ENCODE peak calls at places on chromosomes 3 and 15, in nine cellular contexts. Y is M059J; P is RWPE2; T is HTR-8/SVneo; F is NCI-H510A treated with DMSO at 0.1 percent for 48 hours; G is stimulated activated CD4-positive, alpha-beta T cell treated with anti-CD3 and anti-CD28 coated beads, Interleukin-1b, Interleukin-23, amount 100 ng/mL, for 4 hours; V is esophagus muscularis mucosa; E is AML-193; J is endothelial cell of umbilical vein. U is an unnamed sample.

GRCh38 chr3:39783730-39784129 is 25.7 kb upstream of the MYRIP start:
- DNase-seq in G (no peak), V (no peak), Y (no peak), J (no peak), E (no peak), F (no peak), P (no peak), T (no peak), U (no peak)

GRCh38 chr3:42012935-42013651 is 51.2 kb upstream of the ULK4 start:
- DNase-seq in E (peak; percentile 99), G (peak; percentile 69), P (no peak), Y (peak; percentile 52), J (peak; percentile 72), F (peak; percentile 24), V (no peak), T (no peak), U (no peak)

GRCh38 chr3:76044601-76045600 is 259.6 kb upstream of the ZNF717 start:
- DNase-seq in P (no peak), J (no peak), E (peak; percentile 46), T (no peak), G (no peak), V (no peak), Y (no peak), F (no peak), U (no peak)

GRCh38 chr3:15330031-15330596 is 2.3 kb downstream of the SH3BP5 start:
- DNase-seq in Y (no peak), P (no peak), F (peak; percentile 75), G (no peak), J (peak; percentile 71), E (no peak), T (no peak), V (no peak), U (no peak)

GRCh38 chr3:37712918-37713819 is 148.5 kb upstream of the CTDSPL start:
- DNase-seq in P (no peak), Y (peak; percentile 69), V (no peak), T (peak; percentile 27), E (no peak), J (peak; percentile 79), G (no peak), F (no peak), U (no peak)

GRCh38 chr3:161405836-161406235 is 34.5 kb upstream of the SPTSSB start:
- DNase-seq in G (no peak), V (no peak), F (no peak), T (no peak), P (no peak), Y (no peak), J (no peak), E (no peak), U (no peak)

GRCh38 chr3:9765865-9766264 is 3.9 kb downstream of the CAMK1 start:
- DNase-seq in T (no peak), P (no peak), V (no peak), E (no peak), F (no peak), G (no peak), J (no peak), Y (no peak), U (no peak)

GRCh38 chr15:89383635-89384604 is 49.3 kb upstream of the POLG start:
- DNase-seq in E (no peak), Y (peak; percentile 64), J (no peak), T (peak; percentile 45), F (peak; percentile 89), G (no peak), V (no peak), P (peak; percentile 99), U (no peak)

GRCh38 chr3:49013738-49014660 is 4.4 kb downstream of the DALRD3 start:
- DNase-seq in F (peak; percentile 31), J (peak; percentile 28), V (no peak), E (peak; percentile 41), G (no peak), Y (peak; percentile 38), T (no peak), P (no peak), U (no peak)

GRCh38 chr3:69505770-69506407 is 120.0 kb upstream of the FRMD4B start:
- DNase-seq in P (no peak), V (no peak), J (peak; percentile 3), F (no peak), G (no peak), Y (no peak), E (no peak), T (no peak), U (no peak)

GRCh38 chr3:141266797-141267555 is 35.4 kb downstream of the PXYLP1 start:
- DNase-seq in P (no peak), V (no peak), J (no peak), G (no peak), E (no peak), T (no peak), F (no peak), Y (no peak), U (no peak)

GRCh38 chr15:88463870-88464532 is 3.2 kb downstream of the MRPL46 start:
- DNase-seq in G (no peak), J (no peak), E (no peak), F (no peak), Y (no peak), T (no peak), P (no peak), V (no peak), U (peak; percentile 22)

GRCh38 chr3:183287301-183287971 is 34.4 kb downstream of the B3GNT5 start:
- DNase-seq in T (no peak), Y (peak; percentile 81), P (no peak), J (peak; percentile 30), V (no peak), G (no peak), E (no peak), F (no peak), U (no peak)

GRCh38 chr3:88031543-88032148 is 27.2 kb downstream of the CGGBP1 start:
- DNase-seq in P (no peak), Y (peak; percentile 47), V (no peak), T (peak; percentile 22), E (peak; percentile 53), F (peak; percentile 19), J (peak; percentile 77), G (no peak), U (no peak)

GRCh38 chr3:136078421-136079364 is 113.2 kb downstream of the PPP2R3A start:
- DNase-seq in F (peak; percentile 35), V (no peak), E (peak; percentile 78), G (no peak), T (peak; percentile 33), Y (peak; percentile 49), P (no peak), J (peak; percentile 62), U (no peak)

GRCh38 chr3:100562224-100562857 is 47.1 kb upstream of the ADGRG7 start:
- DNase-seq in V (no peak), T (no peak), G (no peak), Y (peak; percentile 20), P (no peak), F (no peak), J (no peak), E (no peak), U (no peak)

GRCh38 chr3:20669675-20670074 is 483.7 kb upstream of the SGO1 start:
- DNase-seq in P (no peak), E (no peak), Y (no peak), F (no peak), G (no peak), J (no peak), V (no peak), T (no peak), U (no peak)

GRCh38 chr15:82263350-82263749 is 732 bp downstream of the SAXO2 start:
- DNase-seq in J (no peak), P (no peak), V (no peak), E (no peak), Y (peak; percentile 0), T (no peak), G (no peak), F (peak; percentile 71), U (no peak)

GRCh38 chr3:169028716-169029115 is 634.8 kb downstream of the MECOM start:
- DNase-seq in G (no peak), T (no peak), Y (no peak), P (no peak), E (no peak), F (no peak), J (no peak), V (no peak), U (no peak)

GRCh38 chr3:129018751-129019150 is 17.6 kb downstream of the EFCC1 start:
- DNase-seq in J (no peak), E (no peak), Y (no peak), G (no peak), V (no peak), P (no peak), T (no peak), F (no peak), U (no peak)

GRCh38 chr3:122239112-122239511 is 55.6 kb downstream of the CASR start:
- DNase-seq in F (no peak), G (no peak), P (no peak), T (no peak), Y (no peak), J (no peak), V (no peak), E (no peak), U (no peak)

GRCh38 chr15:60972866-60973265 is 256.2 kb downstream of the RORA start:
- DNase-seq in G (no peak), T (no peak), J (peak; percentile 86), Y (peak; percentile 82), P (no peak), V (no peak), F (no peak), E (no peak), U (no peak)

GRCh38 chr3:109339714-109340648 is 2.6 kb upstream of the DPPA4 start:
- DNase-seq in Y (no peak), G (no peak), P (no peak), F (no peak), V (no peak), J (no peak), E (no peak), T (no peak), U (no peak)

GRCh38 chr3:155957412-155957880 is 87.0 kb downstream of the GMPS start:
- DNase-seq in E (no peak), V (no peak), F (peak; percentile 45), Y (no peak), P (no peak), G (no peak), J (no peak), T (no peak), U (no peak)

GRCh38 chr3:79767953-79768282 is at the start of gene ROBO1:
- DNase-seq in Y (no peak), P (no peak), V (no peak), T (peak; percentile 41), E (no peak), G (no peak), F (no peak), J (no peak), U (no peak)

GRCh38 chr15:37733628-37734027 is 200.8 kb upstream of the TMCO5A start:
- DNase-seq in Y (no peak), T (no peak), E (no peak), J (no peak), P (no peak), F (no peak), G (no peak), V (no peak), U (no peak)

GRCh38 chr15:90883971-90884718 is at the start of gene FES:
- DNase-seq in G (no peak), V (no peak), T (no peak), E (peak; percentile 31), P (peak; percentile 73), J (peak; percentile 76), F (no peak), Y (no peak), U (no peak)

GRCh38 chr3:136343873-136344281 is 93.7 kb downstream of the PCCB start:
- DNase-seq in F (peak; percentile 93), T (peak; percentile 70), P (peak; percentile 73), Y (peak; percentile 98), V (peak; percentile 95), J (peak; percentile 91), E (no peak), G (no peak), U (no peak)

GRCh38 chr3:188184160-188184559 is 30.2 kb downstream of the LPP start:
- DNase-seq in V (no peak), F (no peak), G (no peak), J (no peak), P (no peak), Y (no peak), T (no peak), E (no peak), U (no peak)

U was measured in vagina.